ENCODE peak calls at places on chromosomes 1 and 21, in ten cellular contexts. J is GM20000; R is GM23338; Z is activated T-cell treated with anti-CD3 and anti-CD28 coated beads for 1 hour; P is stimulated activated CD8-positive, alpha-beta memory T cell treated with anti-CD3 and anti-CD28 coated beads, Interleukin-12 subunit alpha, Interleukin-12 subunit beta, amount 100 ng/mL, for 4 hours; T is activated CD4-positive, alpha-beta T cell treated with anti-CD3 and anti-CD28 coated beads, Interleukin-2, amount 10 ng/mL, durations not matched to agents 7 days and 5 days; C is nephron progenitor cell; D is GM18507; F is CD14-positive monocyte; X is activated CD8-positive, alpha-beta memory T cell treated with anti-CD3 and anti-CD28 coated beads for 4 hours. G is an unnamed sample.

GRCh38 chr1:226983998-226984364 is 43.9 kb downstream of the COQ8A start:
- DNase-seq in C (no peak), Z (no peak), T (no peak), R (no peak), X (no peak), P (no peak), F (peak; percentile 19), J (no peak), D (no peak), G (no peak)

GRCh38 chr1:51930329-51930728 is 51.8 kb upstream of the NRDC start:
- DNase-seq in R (no peak), F (no peak), P (no peak), X (no peak), Z (no peak), D (no peak), C (no peak), T (no peak), J (no peak), G (no peak)

GRCh38 chr1:89149229-89149628 is 23.3 kb upstream of the GBP2 start:
- DNase-seq in T (no peak), C (peak; percentile 18), X (no peak), P (no peak), J (no peak), Z (no peak), R (peak; percentile 52), D (no peak), F (no peak), G (peak; percentile 21)

GRCh38 chr21:45448283-45448809 is 43.4 kb downstream of the COL18A1 start:
- DNase-seq in D (no peak), X (no peak), Z (no peak), T (no peak), F (no peak), C (no peak), J (no peak), R (no peak), P (no peak), G (no peak)

GRCh38 chr1:153513023-153513422 is 22.8 kb downstream of the S100A6 start:
- DNase-seq in T (no peak), D (no peak), R (no peak), Z (no peak), X (no peak), J (no peak), P (no peak), C (no peak), F (no peak), G (no peak)

GRCh38 chr1:64933296-64934070 is 32.9 kb downstream of the JAK1 start:
- DNase-seq in X (no peak), D (no peak), R (no peak), C (no peak), J (no peak), F (peak; percentile 78), P (no peak), Z (no peak), T (no peak), G (peak; percentile 92)

GRCh38 chr1:25003457-25004190 is 73.5 kb upstream of the RUNX3 start:
- DNase-seq in J (no peak), X (no peak), T (no peak), R (no peak), F (no peak), P (no peak), Z (no peak), D (no peak), C (no peak), G (no peak)

GRCh38 chr1:18230840-18231239 is 123.2 kb downstream of the IGSF21 start:
- DNase-seq in X (no peak), D (no peak), P (no peak), Z (no peak), C (no peak), T (no peak), F (no peak), J (no peak), R (no peak), G (no peak)

GRCh38 chr1:226063362-226064167 is 1.0 kb downstream of the H3-3A start:
- DNase-seq in Z (peak; percentile 30), D (no peak), R (peak; percentile 62), P (peak; percentile 26), X (no peak), F (no peak), J (no peak), C (peak; percentile 51), T (peak; percentile 55), G (peak; percentile 18)